ENCODE peak calls at places on chromosomes 13 and 19, in five cellular contexts. P is heart right ventricle, T is IMR-90, Z is HTR-8/SVneo, K is prostate gland. X is an unnamed sample.

GRCh38 chr13:63880705-63881104 is 2465.1 kb upstream of the PCDH20 start:
- DNase-seq in P (no peak), T (no peak), Z (no peak), K (no peak), X (no peak)

GRCh38 chr13:53885997-53886396 is 857.4 kb downstream of the OLFM4 start:
- DNase-seq in P (no peak), T (no peak), Z (no peak), K (no peak), X (no peak)

GRCh38 chr19:41000310-41000737 is 9.2 kb downstream of the CYP2B6 start:
- DNase-seq in P (no peak), T (no peak), Z (no peak), K (no peak), X (no peak)

GRCh38 chr19:28103916-28104315 is 1109.0 kb downstream of the UQCRFS1 start:
- DNase-seq in P (no peak), T (no peak), Z (no peak), K (no peak), X (no peak)

GRCh38 chr13:114080739-114081561 is 51.5 kb downstream of the RASA3 start:
- DNase-seq in P (no peak), T (no peak), Z (no peak), K (no peak), X (peak; percentile 61)

GRCh38 chr13:94435604-94436226 is 43.8 kb downstream of the DCT start:
- DNase-seq in P (no peak), T (peak; percentile 58), Z (peak; percentile 32), K (no peak), X (peak; percentile 67)

GRCh38 chr19:9857920-9858746 is 23.0 kb downstream of the PIN1 start:
- DNase-seq in P (no peak), T (no peak), Z (no peak), K (no peak), X (no peak)

GRCh38 chr13:91270031-91270430 is 77.5 kb upstream of the MIR17HG start:
- DNase-seq in P (no peak), T (no peak), Z (peak; percentile 22), K (no peak), X (peak; percentile 39)

GRCh38 chr13:82772802-82773201 is 1109.5 kb downstream of the SLITRK1 start:
- DNase-seq in P (no peak), T (peak; percentile 47), Z (no peak), K (no peak), X (peak; percentile 25)

GRCh38 chr19:9165256-9165655 is 13.5 kb upstream of the OR7D2 start:
- DNase-seq in P (no peak), T (peak; percentile 22), Z (no peak), K (no peak), X (no peak)

X was measured in myocyte.